ENCODE peak calls at places on chromosomes 1 and 21, in eight cellular contexts. O is mucosa of descending colon, S is IMR-90, H is right atrium auricular region, G is tibial nerve, Z is Peyer's patch, X is adrenal gland, T is upper lobe of left lung. J is an unnamed sample. For H3K9me3, the result is how much of the 10 kb centered on the place peaks cover.

GRCh38 chr1:239898067-239898730 is 193.5 kb upstream of the FMN2 start:
- DNase-seq in H (peak), T (no peak), G (peak), X (peak), S (peak), Z (peak), O (peak), J (peak)

GRCh38 chr1:235022341-235023196 is 106.1 kb downstream of the TOMM20 start:
- DNase-seq in S (peak), Z (peak), G (no peak), H (no peak), X (peak), O (no peak), T (no peak), J (no peak)

GRCh38 chr1:18787825-18788385 is 71.6 kb downstream of the TAS1R2 start:
- DNase-seq in O (no peak), G (no peak), T (no peak), H (no peak), Z (no peak), X (no peak), S (no peak), J (no peak)

GRCh38 chr1:29410476-29410875 is 174.2 kb downstream of the PTPRU start:
- DNase-seq in O (no peak), Z (no peak), X (no peak), S (no peak), T (no peak), H (no peak), G (no peak), J (no peak)

GRCh38 chr1:97875996-97876395 is 44.8 kb downstream of the DPYD start:
- DNase-seq in T (no peak), H (no peak), S (peak), O (no peak), X (no peak), G (no peak), Z (no peak), J (no peak)

GRCh38 chr1:212528501-212528900 is 80.1 kb upstream of the ATF3 start:
- DNase-seq in Z (no peak), S (no peak), T (no peak), O (no peak), G (no peak), X (no peak), H (no peak), J (no peak)

GRCh38 chr1:101237229-101237837 is 514 bp downstream of the S1PR1 start:
- DNase-seq in G (no peak), O (peak), T (no peak), H (no peak), S (peak), X (no peak), Z (no peak), J (no peak)

GRCh38 chr1:1006305-1007159 is 6.6 kb upstream of the HES4 start:
- DNase-seq in H (no peak), S (no peak), T (peak), X (no peak), Z (peak), G (no peak), O (peak), J (no peak)

GRCh38 chr1:222618880-222619321 is 1.0 kb downstream of the MIA3 start:
- DNase-seq in H (no peak), G (peak), T (peak), Z (peak), S (peak), X (peak), O (peak), J (no peak)

GRCh38 chr1:43540653-43541071 is 10.0 kb downstream of the PTPRF start:
- DNase-seq in Z (no peak), H (peak), T (peak), X (peak), S (no peak), O (no peak), G (peak), J (no peak)

GRCh38 chr1:14980801-14981200 is 172.7 kb upstream of the TMEM51 start:
- DNase-seq in G (no peak), H (no peak), T (no peak), S (peak), Z (no peak), X (peak), O (no peak), J (no peak)

GRCh38 chr21:35643176-35643575 is 417.1 kb downstream of the SETD4 start:
- DNase-seq in S (peak), Z (no peak), G (no peak), X (no peak), H (no peak), T (no peak), O (no peak), J (no peak)

GRCh38 chr21:32360401-32360981 is 32.3 kb downstream of the URB1 start:
- DNase-seq in G (no peak), Z (no peak), S (no peak), T (no peak), O (no peak), X (peak), H (no peak), J (no peak)

GRCh38 chr1:45815667-45816458 is 12.5 kb downstream of the MAST2 start:
- DNase-seq in O (no peak), S (peak), Z (no peak), T (no peak), X (no peak), G (no peak), H (no peak), J (no peak)

GRCh38 chr1:29271724-29272123 is 35.4 kb downstream of the PTPRU start:
- DNase-seq in G (peak), O (peak), X (peak), T (no peak), S (peak), H (peak), Z (peak), J (no peak)

GRCh38 chr1:153561401-153561985 is 4.2 kb downstream of the S100A2 start:
- DNase-seq in O (no peak), T (no peak), X (no peak), S (no peak), H (no peak), Z (no peak), G (no peak), J (no peak)

GRCh38 chr1:85681087-85681486 is 27.1 kb downstream of the ZNHIT6 start:
- DNase-seq in T (no peak), H (no peak), Z (no peak), S (peak), O (no peak), G (no peak), X (no peak), J (no peak)

GRCh38 chr21:17819878-17820232 is 699 bp upstream of the C21orf91 start:
- DNase-seq in H (peak), O (no peak), S (peak), T (no peak), X (no peak), Z (no peak), G (no peak), J (no peak)

GRCh38 chr21:34884346-34884929 is 164.7 kb downstream of the RUNX1 start:
- DNase-seq in O (no peak), H (no peak), X (no peak), Z (no peak), G (no peak), T (no peak), S (no peak), J (no peak)

GRCh38 chr1:158289722-158290570 is at the start of gene CD1C:
- DNase-seq in Z (no peak), X (no peak), G (no peak), H (no peak), T (no peak), S (no peak), O (no peak), J (no peak)
- H3K9me3 ChIP-seq in Z (under half), X (under half), G (under half), H (under half), T (under half), S (under half), O (under half), J (under half)

GRCh38 chr1:228017356-228018124 is 10.7 kb downstream of the WNT3A start:
- DNase-seq in X (no peak), T (no peak), G (no peak), H (no peak), S (no peak), O (no peak), Z (peak), J (no peak)

GRCh38 chr1:228015276-228016180 is 8.7 kb downstream of the WNT3A start:
- DNase-seq in H (no peak), X (no peak), S (peak), G (no peak), O (no peak), Z (peak), T (peak), J (no peak)

GRCh38 chr1:228016653-228017355 is 10.0 kb downstream of the WNT3A start:
- DNase-seq in X (no peak), H (no peak), G (no peak), T (no peak), Z (peak), O (no peak), S (no peak), J (no peak)

GRCh38 chr1:228014235-228014930 is 7.6 kb downstream of the WNT3A start:
- DNase-seq in O (no peak), G (no peak), Z (peak), H (no peak), T (peak), S (peak), X (peak), J (no peak)

GRCh38 chr1:228016181-228016510 is 9.3 kb downstream of the WNT3A start:
- DNase-seq in S (no peak), Z (peak), G (no peak), H (no peak), X (no peak), O (no peak), T (no peak), J (no peak)
- H3K9me3 ChIP-seq in S (under half), Z (under half), G (under half), H (under half), X (under half), O (under half), T (under half), J (under half)

DNA sequence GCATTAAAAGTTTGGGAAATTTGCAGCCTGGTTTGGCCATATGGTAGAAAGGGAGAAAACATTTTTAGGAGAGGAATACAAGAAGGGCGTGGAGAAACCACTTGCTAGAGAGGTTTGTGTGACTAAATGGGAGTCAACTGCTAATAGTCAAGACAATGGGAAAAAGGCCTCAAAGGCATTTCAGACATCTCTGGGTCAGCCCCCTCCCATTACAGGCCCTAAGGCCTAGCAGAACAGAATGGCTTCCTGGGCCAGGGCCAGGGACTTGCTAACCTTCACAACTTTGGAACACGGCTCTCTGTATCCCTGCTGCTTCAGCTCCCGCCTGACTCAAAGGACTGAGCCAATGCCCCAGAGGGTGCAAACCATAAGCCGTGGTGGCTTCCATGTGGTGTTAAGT is 752.3 kb upstream of the ADAMTS5 start:
- DNase-seq in G (no peak), T (no peak), Z (no peak), X (no peak), S (no peak), H (no peak), O (no peak), J (no peak)
- H3K9me3 ChIP-seq in G (under half), T (under half), Z (under half), X (under half), S (under half), H (under half), O (under half), J (under half)

GRCh38 chr1:247147781-247148180 is 24.0 kb downstream of the ZNF124 start:
- DNase-seq in S (no peak), O (no peak), T (no peak), H (no peak), G (no peak), Z (no peak), X (no peak), J (no peak)
- H3K9me3 ChIP-seq in S (under half), O (half or more), T (half or more), H (half or more), G (under half), Z (half or more), X (half or more), J (under half)

GRCh38 chr1:158611916-158612315 is 6.8 kb downstream of the OR10Z1 start:
- DNase-seq in T (no peak), G (no peak), Z (no peak), S (no peak), H (no peak), O (no peak), X (no peak), J (no peak)
- H3K9me3 ChIP-seq in T (under half), G (under half), Z (under half), S (under half), H (under half), O (under half), X (under half), J (under half)

GRCh38 chr1:197998110-197998509 is 80.9 kb downstream of the LHX9 start:
- DNase-seq in H (no peak), T (no peak), O (no peak), Z (no peak), S (no peak), X (no peak), G (no peak), J (no peak)
- H3K9me3 ChIP-seq in H (under half), T (under half), O (under half), Z (under half), S (under half), X (under half), G (under half), J (under half)

DNA sequence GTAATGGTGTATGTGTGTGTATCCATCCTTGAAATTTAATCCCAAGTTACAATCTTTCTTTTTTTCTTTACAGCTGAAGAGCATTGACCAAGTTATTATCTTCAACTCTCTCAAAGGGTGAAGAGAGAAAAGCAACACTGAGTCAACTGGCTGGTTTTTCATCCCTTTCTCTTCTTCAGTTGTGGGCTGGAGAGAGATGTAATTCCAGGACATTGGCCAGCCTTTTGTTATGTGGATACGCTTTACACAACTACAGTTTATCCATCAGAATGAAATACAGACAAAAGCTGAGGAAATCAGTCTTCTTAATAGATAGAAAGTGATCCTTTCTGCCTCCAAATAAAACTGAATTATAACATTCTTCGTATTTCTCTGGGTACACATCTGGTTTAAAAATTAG is 357.0 kb upstream of the NCAM2 start:
- DNase-seq in T (no peak), O (no peak), H (no peak), G (no peak), Z (no peak), S (no peak), X (no peak), J (no peak)
- H3K9me3 ChIP-seq in T (under half), O (under half), H (under half), G (under half), Z (under half), S (under half), X (under half), J (under half)

DNA sequence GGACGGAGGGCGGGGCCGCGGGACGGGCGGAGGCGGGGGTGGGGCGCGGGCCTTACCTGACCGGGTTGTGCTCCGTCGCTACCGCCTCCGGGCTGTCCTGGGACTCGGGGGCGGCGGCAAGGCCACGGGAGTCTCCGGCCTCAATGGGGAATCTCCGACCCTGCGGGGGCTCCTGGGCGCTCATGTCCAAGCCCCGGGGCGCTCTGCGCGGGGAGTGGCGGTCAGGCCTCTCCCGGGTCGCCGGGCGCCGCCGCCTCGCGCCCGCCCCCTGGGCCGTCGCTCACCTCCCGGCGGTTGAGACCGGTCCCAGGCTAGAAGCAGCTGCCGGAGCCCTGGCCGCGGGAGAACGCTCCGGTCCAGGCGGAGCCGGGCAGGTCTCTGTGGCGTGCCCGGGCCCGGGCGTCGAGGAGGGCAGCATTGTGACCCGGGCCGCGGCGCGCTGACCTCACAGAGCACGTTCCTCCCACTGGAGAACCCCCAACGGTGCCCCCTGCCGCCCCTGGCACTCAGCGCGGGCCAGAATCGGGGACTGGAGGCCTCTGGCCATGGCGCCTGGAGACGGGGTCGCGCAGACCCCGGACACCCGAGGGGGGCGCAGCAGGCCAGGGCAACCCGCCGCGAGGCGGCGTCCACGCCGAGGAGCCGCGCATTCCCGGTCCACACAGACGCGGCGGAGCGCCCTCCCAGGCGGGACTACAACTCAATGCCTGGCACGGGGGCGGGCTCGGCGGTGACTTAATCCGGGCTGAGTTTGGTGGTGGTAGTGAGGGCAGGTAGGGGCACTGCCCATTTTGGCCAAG is 411 bp downstream of the FAM229A start:
- DNase-seq in Z (peak), H (no peak), T (peak), O (peak), S (no peak), G (peak), X (peak), J (no peak)
- H3K9me3 ChIP-seq in Z (under half), H (under half), T (under half), O (under half), S (under half), G (under half), X (under half), J (under half)

DNA sequence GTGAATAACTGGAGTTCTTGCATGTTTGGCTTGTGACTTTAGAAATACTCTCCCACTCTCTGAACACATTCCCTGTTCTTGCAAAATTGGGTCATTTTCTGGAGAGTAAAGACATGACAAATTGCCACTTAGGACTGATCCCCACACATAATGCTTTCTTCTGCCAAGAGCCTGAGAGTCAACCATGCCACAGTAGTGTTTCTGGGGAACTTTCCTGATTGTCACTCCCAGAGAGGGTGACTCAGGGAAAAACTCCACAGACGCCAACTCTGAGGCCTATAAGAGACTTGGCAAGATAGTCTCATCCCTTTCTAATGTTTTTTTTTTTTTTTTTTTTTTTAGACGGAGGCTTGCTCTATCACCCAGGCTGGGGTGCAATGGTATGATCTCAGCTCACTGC is 157.8 kb downstream of the ATG4C start:
- DNase-seq in X (peak), Z (no peak), S (no peak), T (no peak), O (no peak), H (no peak), G (no peak), J (no peak)
- H3K9me3 ChIP-seq in X (under half), Z (under half), S (under half), T (under half), O (under half), H (under half), G (under half), J (under half)